ENCODE peak calls at places on chromosomes 7 and 10, in nine cellular contexts. C, G, E, A, S, J, W, H and N are unnamed samples.

GRCh38 chr10:11147723-11148122 is 130.1 kb downstream of the CELF2 start:
- DNase-seq in H (no peak), G (peak), W (no peak), S (no peak), C (no peak), A (no peak), E (no peak), J (no peak), N (no peak)

GRCh38 chr7:139753079-139753692 is 24.6 kb downstream of the HIPK2 start:
- DNase-seq in H (peak), C (no peak), E (no peak), A (no peak), J (no peak), W (no peak), G (no peak), S (no peak), N (no peak)

GRCh38 chr7:150631084-150631824 is 931 bp downstream of the GIMAP6 start:
- DNase-seq in G (peak), H (no peak), W (no peak), E (peak), S (no peak), A (no peak), C (no peak), J (peak), N (no peak)

GRCh38 chr7:108122181-108122580 is 8.0 kb downstream of the LAMB4 start:
- DNase-seq in S (no peak), E (no peak), C (no peak), G (no peak), W (no peak), H (no peak), A (no peak), J (no peak), N (no peak)

GRCh38 chr10:51000164-51000563 is 74.1 kb upstream of the PRKG1 start:
- DNase-seq in G (no peak), H (peak), C (no peak), E (no peak), W (no peak), S (no peak), A (peak), J (no peak), N (no peak)

GRCh38 chr7:45157653-45158401 is at the start of gene RAMP3:
- DNase-seq in A (no peak), E (no peak), G (no peak), S (no peak), C (no peak), J (peak), W (no peak), H (no peak), N (no peak)

GRCh38 chr10:14500172-14500765 is 169.5 kb upstream of the FRMD4A start:
- DNase-seq in W (no peak), E (no peak), J (no peak), S (no peak), C (no peak), A (no peak), G (no peak), H (no peak), N (no peak)

GRCh38 chr10:84176351-84176750 is 2.8 kb downstream of the GPR15LG start:
- DNase-seq in A (no peak), W (no peak), E (no peak), G (no peak), C (no peak), H (no peak), J (no peak), S (peak), N (no peak)